ENCODE peak calls at places on chromosomes 11 and 22, in four cellular contexts. H, T, P and M are unnamed samples. For H3K4me1, the result is how much of the 10 kb centered on the place peaks cover.

GRCh38 chr11:46363031-46363407 is 15.8 kb downstream of the DGKZ start:
- DNase-seq in H (no peak), T (peak), P (peak), M (peak)

GRCh38 chr11:71252782-71253730 is 679 bp upstream of the SHANK2 start:
- DNase-seq in H (no peak), T (peak), P (no peak), M (no peak)

GRCh38 chr11:61972796-61973602 is 5.6 kb upstream of the FTH1 start:
- DNase-seq in H (no peak), T (no peak), P (peak), M (no peak)

GRCh38 chr11:46332568-46333128 is 14.6 kb upstream of the DGKZ start:
- DNase-seq in H (no peak), T (no peak), P (no peak), M (no peak)

GRCh38 chr22:50250555-50251471 is at the start of gene HDAC10:
- DNase-seq in H (peak), T (peak), P (peak), M (peak)

GRCh38 chr11:64611961-64612646 is 21.1 kb downstream of the SLC22A12 start:
- DNase-seq in H (no peak), T (no peak), P (no peak), M (no peak)

GRCh38 chr22:43882122-43882767 is 9.6 kb downstream of the PNPLA5 start:
- DNase-seq in H (peak), T (no peak), P (no peak), M (peak)

GRCh38 chr11:74312321-74312720 is 881 bp upstream of the P4HA3 start:
- DNase-seq in H (no peak), T (no peak), P (no peak), M (no peak)

GRCh38 chr11:1644601-1645356 is 15.2 kb downstream of the KRTAP5-5 start:
- DNase-seq in H (peak), T (no peak), P (no peak), M (peak)

GRCh38 chr11:90326647-90327046 is 103.8 kb upstream of the CHORDC1 start:
- DNase-seq in H (no peak), T (no peak), P (no peak), M (no peak)

GRCh38 chr22:38759005-38759404 is 3.2 kb upstream of the SUN2 start:
- DNase-seq in H (no peak), T (no peak), P (no peak), M (no peak)

GRCh38 chr22:29912605-29913398 is 29.8 kb downstream of the MTMR3 start:
- DNase-seq in H (no peak), T (peak), P (no peak), M (no peak)

GRCh38 chr11:64874308-64874707 is 4.1 kb downstream of the EHD1 start:
- DNase-seq in H (no peak), T (peak), P (no peak), M (no peak)

GRCh38 chr22:50025993-50026392 is 13.4 kb upstream of the IL17REL start:
- DNase-seq in H (no peak), T (no peak), P (no peak), M (peak)

GRCh38 chr11:65915821-65916251 is 3.0 kb downstream of the C11orf68 start:
- DNase-seq in H (peak), T (peak), P (peak), M (peak)

GRCh38 chr11:70326365-70326803 is 55.9 kb downstream of the PPFIA1 start:
- DNase-seq in H (peak), T (no peak), P (no peak), M (no peak)

GRCh38 chr22:39215430-39216142 is 29.2 kb downstream of the PDGFB start:
- DNase-seq in H (peak), T (no peak), P (peak), M (peak)

GRCh38 chr11:17537261-17537660 is 7.0 kb downstream of the USH1C start:
- DNase-seq in H (no peak), T (no peak), P (no peak), M (no peak)

DNA sequence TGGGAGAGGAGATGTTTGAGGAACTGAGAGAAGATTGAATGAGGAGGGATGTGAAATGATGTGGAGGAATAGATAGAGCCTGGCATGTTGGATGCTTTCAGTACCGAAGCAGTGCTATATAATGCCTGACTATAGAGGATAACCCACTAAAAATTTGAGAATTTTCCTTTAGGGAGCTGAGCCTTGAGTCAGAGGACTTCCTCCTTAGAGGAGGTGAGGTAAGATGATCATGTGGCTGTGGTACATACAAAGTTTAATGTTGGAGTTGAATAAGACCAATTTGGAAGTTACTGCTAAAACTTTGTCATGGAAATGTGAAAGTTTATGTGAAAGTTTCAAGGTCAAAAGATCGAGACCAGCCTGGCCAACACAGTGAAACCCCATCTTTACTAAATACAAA is 66.9 kb downstream of the YAP1 start:
- DNase-seq in H (no peak), T (no peak), P (no peak), M (no peak)
- TF ChIP-seq CTCF in H (no peak), T (no peak), P (no peak), M (no peak)

GRCh38 chr22:36375071-36375980 is 12.4 kb downstream of the MYH9 start:
- DNase-seq in H (no peak), T (no peak), P (peak), M (no peak)

GRCh38 chr22:36378080-36378788 is 9.5 kb downstream of the MYH9 start:
- DNase-seq in H (no peak), T (no peak), P (no peak), M (no peak)

GRCh38 chr22:36374603-36375024 is 13.2 kb downstream of the MYH9 start:
- DNase-seq in H (no peak), T (peak), P (peak), M (peak)

GRCh38 chr22:36377022-36377631 is 10.6 kb downstream of the MYH9 start:
- DNase-seq in H (no peak), T (no peak), P (no peak), M (no peak)

DNA sequence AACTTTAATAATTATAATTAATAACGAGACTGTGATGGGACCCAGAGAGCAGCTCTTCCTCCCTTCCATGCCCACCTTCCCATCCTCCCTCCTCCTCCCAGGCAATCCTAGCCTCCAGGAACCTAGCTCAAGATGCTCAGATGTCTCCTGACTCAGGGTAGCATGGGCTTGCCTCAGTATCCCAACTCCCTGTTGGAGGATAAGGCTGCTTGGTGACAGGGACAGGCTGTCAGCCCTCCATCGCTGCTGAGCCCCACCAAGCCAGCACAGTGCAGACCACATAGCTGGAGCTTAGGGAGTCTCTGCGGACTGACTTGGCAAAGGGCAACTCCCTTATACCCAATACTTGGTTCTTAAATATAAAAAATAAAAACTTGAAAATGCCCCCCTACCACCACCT is 11.5 kb downstream of the MYH9 start:
- DNase-seq in H (no peak), T (no peak), P (no peak), M (no peak)
- H3K4me1 ChIP-seq in H (under half), T (half or more), P (under half), M (under half)

GRCh38 chr11:119315139-119316016 is 1.6 kb downstream of the MCAM start:
- DNase-seq in H (peak), T (no peak), P (no peak), M (no peak)
- H3K4me3 ChIP-seq in H (peak), T (peak), P (no peak), M (peak)

DNA sequence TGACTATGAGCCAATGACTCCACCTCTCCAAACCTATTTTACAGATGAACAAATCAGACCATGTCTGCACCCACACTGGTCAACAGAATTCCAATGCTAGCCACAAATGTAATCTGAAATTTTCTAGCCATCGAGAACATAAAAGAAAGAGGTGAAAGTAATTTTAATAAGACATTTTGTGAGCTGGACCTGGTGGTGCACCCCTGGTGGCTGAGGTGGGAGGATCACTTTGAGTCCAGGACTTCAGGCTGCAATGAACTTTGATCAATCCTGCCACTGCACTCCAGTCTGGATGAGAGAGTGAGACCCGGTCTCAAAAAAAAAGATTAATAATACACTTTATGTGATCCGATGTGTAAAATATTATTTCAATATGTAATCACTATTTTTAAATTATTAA is 9.4 kb upstream of the RNF185 start:
- DNase-seq in H (no peak), T (no peak), P (no peak), M (no peak)
- TF ChIP-seq CTCF in H (no peak), T (peak), P (peak), M (peak)

GRCh38 chr22:20865331-20865730 is 6.5 kb downstream of the SNAP29 start:
- DNase-seq in H (no peak), T (no peak), P (no peak), M (peak)

GRCh38 chr22:20863356-20863755 is 4.5 kb downstream of the SNAP29 start:
- DNase-seq in H (no peak), T (no peak), P (no peak), M (peak)

GRCh38 chr22:20865869-20866445 is 7.2 kb downstream of the SNAP29 start:
- DNase-seq in H (no peak), T (no peak), P (no peak), M (no peak)

GRCh38 chr22:20862540-20862939 is 3.7 kb downstream of the SNAP29 start:
- DNase-seq in H (no peak), T (no peak), P (no peak), M (peak)

DNA sequence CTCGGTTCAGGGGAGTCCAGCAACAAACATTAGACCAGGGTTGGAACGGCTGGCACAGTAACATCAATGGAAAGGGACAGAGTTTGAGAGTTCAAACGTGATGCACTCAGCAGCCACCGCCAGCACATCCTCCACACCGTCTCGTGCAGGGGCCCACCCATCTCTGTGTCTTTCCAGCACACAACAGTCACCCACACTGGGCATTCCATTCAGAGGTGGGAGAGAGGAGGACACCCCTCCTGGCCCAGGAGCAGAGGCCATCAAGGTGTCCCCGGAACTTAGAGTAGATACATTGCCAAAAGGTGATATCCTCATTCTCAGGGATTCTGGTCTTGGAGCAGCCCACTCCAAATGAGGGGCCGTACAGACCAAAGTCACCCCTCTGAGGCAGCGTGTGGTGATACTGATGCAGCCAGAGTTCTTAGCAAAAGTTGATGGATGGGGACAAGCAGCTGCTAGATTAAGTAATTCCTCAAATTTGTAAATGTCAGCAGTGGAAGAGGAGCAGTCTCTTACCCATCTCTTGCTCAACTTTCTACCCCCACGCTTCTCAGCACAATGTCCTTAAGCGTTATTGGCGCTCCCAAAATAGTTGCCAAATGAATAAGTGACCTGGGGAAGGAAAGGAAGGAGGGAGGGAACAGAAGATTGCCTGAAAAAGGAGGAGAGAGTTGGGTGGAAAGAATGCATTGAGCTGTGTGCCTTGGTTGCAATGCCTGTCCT is 5.5 kb downstream of the SNAP29 start:
- DNase-seq in H (no peak), T (no peak), P (no peak), M (peak)
- H3K4me1 ChIP-seq in H (under half), T (under half), P (under half), M (under half)